ENCODE peak calls at places on chromosomes 3 and 15, in nine cellular contexts. One of them, this sample, is unnamed.

GRCh38 chr3:194397757-194398312 is 1.2 kb downstream of the GP5 start:
- DNase-seq in AG04450: no peak
- DNase-seq in fibroblast of mammary gland: no peak
- DNase-seq in BJ: no peak
- DNase-seq in keratinocyte: no peak
- DNase-seq in colonic mucosa: no peak
- DNase-seq in thoracic aorta: no peak
- DNase-seq in fibroblast of the aortic adventitia: no peak
- DNase-seq in GM06990: peak
- DNase-seq in this sample: no peak

GRCh38 chr3:127799476-127800222 is 22.7 kb downstream of the MGLL start:
- DNase-seq in fibroblast of mammary gland: peak
- DNase-seq in AG04450: peak
- DNase-seq in BJ: peak
- DNase-seq in colonic mucosa: no peak
- DNase-seq in keratinocyte: no peak
- DNase-seq in thoracic aorta: no peak
- DNase-seq in fibroblast of the aortic adventitia: peak
- DNase-seq in GM06990: no peak
- DNase-seq in this sample: no peak

GRCh38 chr3:106759686-106760085 is 617.6 kb upstream of the CCDC54 start:
- DNase-seq in AG04450: no peak
- DNase-seq in keratinocyte: no peak
- DNase-seq in fibroblast of mammary gland: peak
- DNase-seq in GM06990: no peak
- DNase-seq in fibroblast of the aortic adventitia: peak
- DNase-seq in colonic mucosa: no peak
- DNase-seq in BJ: no peak
- DNase-seq in thoracic aorta: no peak
- DNase-seq in this sample: no peak

GRCh38 chr3:35932995-35933394 is 293.7 kb downstream of the ARPP21 start:
- DNase-seq in thoracic aorta: no peak
- DNase-seq in AG04450: peak
- DNase-seq in BJ: peak
- DNase-seq in fibroblast of mammary gland: peak
- DNase-seq in keratinocyte: no peak
- DNase-seq in GM06990: no peak
- DNase-seq in fibroblast of the aortic adventitia: peak
- DNase-seq in colonic mucosa: no peak
- DNase-seq in this sample: peak

GRCh38 chr3:7682822-7683229 is 818.8 kb upstream of the LMCD1 start:
- DNase-seq in BJ: peak
- DNase-seq in fibroblast of mammary gland: peak
- DNase-seq in thoracic aorta: no peak
- DNase-seq in GM06990: no peak
- DNase-seq in colonic mucosa: no peak
- DNase-seq in fibroblast of the aortic adventitia: peak
- DNase-seq in AG04450: peak
- DNase-seq in keratinocyte: no peak
- DNase-seq in this sample: no peak

GRCh38 chr3:44981220-44981619 is 5.2 kb downstream of the EXOSC7 start:
- DNase-seq in AG04450: no peak
- DNase-seq in thoracic aorta: no peak
- DNase-seq in keratinocyte: peak
- DNase-seq in fibroblast of mammary gland: peak
- DNase-seq in GM06990: no peak
- DNase-seq in BJ: no peak
- DNase-seq in fibroblast of the aortic adventitia: peak
- DNase-seq in colonic mucosa: no peak
- DNase-seq in this sample: no peak

GRCh38 chr3:194344012-194344411 is 7.1 kb downstream of the CPN2 start:
- DNase-seq in GM06990: no peak
- DNase-seq in fibroblast of the aortic adventitia: peak
- DNase-seq in AG04450: no peak
- DNase-seq in BJ: no peak
- DNase-seq in fibroblast of mammary gland: peak
- DNase-seq in colonic mucosa: peak
- DNase-seq in thoracic aorta: no peak
- DNase-seq in keratinocyte: no peak
- DNase-seq in this sample: no peak

GRCh38 chr3:122111974-122112373 is 56.8 kb downstream of the CD86 start:
- DNase-seq in thoracic aorta: no peak
- DNase-seq in AG04450: no peak
- DNase-seq in colonic mucosa: no peak
- DNase-seq in keratinocyte: no peak
- DNase-seq in fibroblast of the aortic adventitia: no peak
- DNase-seq in fibroblast of mammary gland: no peak
- DNase-seq in BJ: no peak
- DNase-seq in GM06990: no peak
- DNase-seq in this sample: no peak

GRCh38 chr3:193732391-193732790 is 139.4 kb downstream of the OPA1 start:
- DNase-seq in BJ: peak
- DNase-seq in thoracic aorta: no peak
- DNase-seq in GM06990: no peak
- DNase-seq in colonic mucosa: no peak
- DNase-seq in AG04450: peak
- DNase-seq in keratinocyte: no peak
- DNase-seq in fibroblast of the aortic adventitia: peak
- DNase-seq in fibroblast of mammary gland: peak
- DNase-seq in this sample: no peak

GRCh38 chr15:82553846-82554245 is 13.6 kb upstream of the RPS17 start:
- DNase-seq in AG04450: no peak
- DNase-seq in GM06990: no peak
- DNase-seq in fibroblast of the aortic adventitia: no peak
- DNase-seq in thoracic aorta: no peak
- DNase-seq in BJ: no peak
- DNase-seq in keratinocyte: no peak
- DNase-seq in colonic mucosa: no peak
- DNase-seq in fibroblast of mammary gland: no peak
- DNase-seq in this sample: no peak

GRCh38 chr15:72176743-72177142 is 20.8 kb downstream of the GRAMD2A start:
- DNase-seq in keratinocyte: no peak
- DNase-seq in thoracic aorta: no peak
- DNase-seq in colonic mucosa: no peak
- DNase-seq in GM06990: no peak
- DNase-seq in fibroblast of the aortic adventitia: no peak
- DNase-seq in AG04450: no peak
- DNase-seq in BJ: no peak
- DNase-seq in fibroblast of mammary gland: no peak
- DNase-seq in this sample: no peak

DNA sequence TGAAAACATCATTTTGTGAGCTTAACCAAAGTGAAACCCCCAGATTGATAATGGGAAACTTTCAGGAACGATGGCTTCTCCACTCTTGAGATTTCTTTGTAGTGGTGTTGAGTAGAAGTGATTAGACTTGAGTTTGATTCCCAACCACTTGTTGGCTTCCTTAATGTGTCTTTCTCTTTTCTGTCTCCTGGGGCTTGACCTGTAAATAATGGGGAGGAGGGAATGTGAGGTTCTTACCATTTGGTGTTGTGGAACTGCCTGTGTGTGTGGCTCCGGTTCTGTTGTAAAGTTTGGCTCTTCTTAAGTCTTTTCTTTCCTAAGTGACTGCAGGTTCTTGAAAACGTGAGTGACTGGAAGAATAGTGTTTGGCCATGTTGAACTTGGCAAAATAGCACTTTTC is 2.7 kb downstream of the CDV3 start:
- DNase-seq in fibroblast of the aortic adventitia: peak
- DNase-seq in thoracic aorta: no peak
- DNase-seq in GM06990: no peak
- DNase-seq in BJ: no peak
- DNase-seq in colonic mucosa: no peak
- DNase-seq in keratinocyte: no peak
- DNase-seq in fibroblast of mammary gland: no peak
- DNase-seq in AG04450: no peak
- DNase-seq in this sample: no peak
- H3K4me3 ChIP-seq in fibroblast of the aortic adventitia: peak
- H3K4me3 ChIP-seq in thoracic aorta: peak
- H3K4me3 ChIP-seq in GM06990: peak
- H3K4me3 ChIP-seq in BJ: peak
- H3K4me3 ChIP-seq in colonic mucosa: peak
- H3K4me3 ChIP-seq in keratinocyte: peak
- H3K4me3 ChIP-seq in fibroblast of mammary gland: peak
- H3K4me3 ChIP-seq in AG04450: peak
- H3K4me3 ChIP-seq in this sample: peak

GRCh38 chr3:136819784-136820640 is 1.1 kb downstream of the SLC35G2 start:
- DNase-seq in BJ: no peak
- DNase-seq in keratinocyte: no peak
- DNase-seq in GM06990: peak
- DNase-seq in thoracic aorta: peak
- DNase-seq in fibroblast of the aortic adventitia: peak
- DNase-seq in AG04450: no peak
- DNase-seq in fibroblast of mammary gland: peak
- DNase-seq in colonic mucosa: peak
- DNase-seq in this sample: no peak

GRCh38 chr3:136817448-136817847 is 1.5 kb upstream of the SLC35G2 start:
- DNase-seq in thoracic aorta: no peak
- DNase-seq in fibroblast of the aortic adventitia: peak
- DNase-seq in BJ: no peak
- DNase-seq in fibroblast of mammary gland: peak
- DNase-seq in keratinocyte: no peak
- DNase-seq in AG04450: no peak
- DNase-seq in colonic mucosa: no peak
- DNase-seq in GM06990: no peak
- DNase-seq in this sample: no peak

GRCh38 chr3:136818191-136818850 is 605 bp upstream of the SLC35G2 start:
- DNase-seq in colonic mucosa: no peak
- DNase-seq in BJ: no peak
- DNase-seq in GM06990: peak
- DNase-seq in keratinocyte: no peak
- DNase-seq in fibroblast of the aortic adventitia: peak
- DNase-seq in AG04450: peak
- DNase-seq in thoracic aorta: peak
- DNase-seq in fibroblast of mammary gland: peak
- DNase-seq in this sample: peak

DNA sequence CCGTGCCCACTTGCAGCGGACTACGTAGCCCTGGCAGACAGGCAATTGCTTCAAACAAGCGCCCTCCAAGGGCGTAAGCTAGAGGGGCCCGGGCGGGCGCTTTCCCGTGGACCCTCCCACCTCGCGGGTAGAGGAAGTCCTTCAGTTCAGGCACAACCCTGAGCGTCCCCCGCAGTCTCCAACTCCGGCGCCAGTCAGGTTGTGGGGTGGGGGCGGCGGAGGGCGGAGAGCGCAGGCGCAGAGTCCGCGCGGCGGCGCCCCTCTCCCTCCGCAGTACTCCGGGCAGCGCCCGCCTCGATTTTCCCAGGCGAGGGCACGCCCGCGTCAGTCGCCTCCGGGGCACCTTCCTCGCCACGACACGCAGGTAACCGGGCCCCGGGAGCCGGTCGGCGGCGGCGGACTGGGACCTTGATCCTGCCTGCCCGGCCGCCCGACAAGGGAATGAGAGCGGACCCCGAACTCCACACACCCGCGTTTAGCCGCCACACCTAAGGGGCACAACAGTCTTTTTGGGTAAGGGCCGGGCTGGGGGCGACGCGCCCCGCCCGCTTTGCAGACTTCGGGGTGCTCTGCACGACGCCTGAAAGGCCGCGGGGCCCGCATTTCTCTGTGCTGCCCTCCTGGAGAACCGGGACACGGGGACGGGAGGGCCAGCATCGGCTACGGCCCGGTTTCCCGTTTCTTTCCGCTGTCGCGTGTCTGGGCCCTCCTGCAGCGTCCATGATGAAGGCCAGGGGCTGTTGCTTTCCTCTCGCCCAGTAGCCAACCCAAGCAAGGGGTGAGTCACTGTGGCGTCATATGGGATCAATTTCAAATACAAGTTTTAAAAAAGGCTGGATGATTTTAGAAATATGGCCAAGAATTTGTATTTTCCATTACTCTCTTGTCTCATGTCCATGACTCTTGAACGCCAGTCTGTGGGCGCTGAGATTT is at the start of gene SLC35G2:
- DNase-seq in AG04450: no peak
- DNase-seq in BJ: no peak
- DNase-seq in colonic mucosa: peak
- DNase-seq in fibroblast of the aortic adventitia: peak
- DNase-seq in fibroblast of mammary gland: peak
- DNase-seq in keratinocyte: no peak
- DNase-seq in GM06990: peak
- DNase-seq in thoracic aorta: peak
- DNase-seq in this sample: no peak
- TF ChIP-seq CTCF in AG04450: no peak
- TF ChIP-seq CTCF in BJ: peak
- TF ChIP-seq CTCF in colonic mucosa: no peak
- TF ChIP-seq CTCF in fibroblast of the aortic adventitia: no peak
- TF ChIP-seq CTCF in fibroblast of mammary gland: no peak
- TF ChIP-seq CTCF in keratinocyte: no peak
- TF ChIP-seq CTCF in GM06990: no peak
- TF ChIP-seq CTCF in thoracic aorta: no peak
- TF ChIP-seq CTCF in this sample: no peak

DNA sequence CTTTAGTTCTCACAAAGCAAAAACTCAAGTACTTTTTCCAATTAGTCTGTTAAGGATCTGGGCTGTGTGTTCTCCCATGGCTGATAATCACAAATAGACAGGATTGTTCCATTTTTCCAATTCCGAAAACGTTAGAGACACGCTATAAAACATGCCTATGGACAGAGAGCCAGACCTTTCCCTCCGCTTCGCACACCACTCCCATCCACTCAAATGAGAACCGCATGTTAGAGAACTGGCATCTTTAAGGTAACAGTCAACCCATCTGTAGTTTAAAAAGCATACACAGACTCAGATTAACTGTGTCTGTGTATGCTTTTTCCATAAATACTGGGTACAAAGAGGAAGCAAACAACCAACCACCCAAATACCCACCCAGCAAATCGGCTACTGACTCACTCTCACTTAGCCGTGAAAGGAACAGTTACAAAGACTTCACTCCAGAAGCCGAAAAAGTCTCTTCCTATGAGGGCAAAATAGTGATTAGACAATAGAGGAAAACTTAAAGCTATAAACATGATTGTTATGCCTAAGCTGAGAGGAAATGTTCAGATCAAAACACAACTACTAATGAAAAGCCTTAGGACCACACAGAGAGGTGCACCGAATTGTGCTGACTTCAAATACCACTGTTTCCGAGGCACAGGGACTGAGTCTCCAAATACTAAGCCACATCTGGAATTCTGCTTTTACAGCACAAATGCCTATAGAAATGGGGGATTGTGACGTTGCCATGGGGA is 36.1 kb downstream of the IL17RD start:
- DNase-seq in fibroblast of mammary gland: peak
- DNase-seq in colonic mucosa: no peak
- DNase-seq in fibroblast of the aortic adventitia: peak
- DNase-seq in BJ: no peak
- DNase-seq in thoracic aorta: no peak
- DNase-seq in GM06990: no peak
- DNase-seq in keratinocyte: no peak
- DNase-seq in AG04450: no peak
- DNase-seq in this sample: no peak
- H3K4me3 ChIP-seq in fibroblast of mammary gland: no peak
- H3K4me3 ChIP-seq in colonic mucosa: no peak
- H3K4me3 ChIP-seq in fibroblast of the aortic adventitia: peak
- H3K4me3 ChIP-seq in BJ: no peak
- H3K4me3 ChIP-seq in thoracic aorta: no peak
- H3K4me3 ChIP-seq in GM06990: no peak
- H3K4me3 ChIP-seq in keratinocyte: no peak
- H3K4me3 ChIP-seq in AG04450: no peak
- H3K4me3 ChIP-seq in this sample: peak

DNA sequence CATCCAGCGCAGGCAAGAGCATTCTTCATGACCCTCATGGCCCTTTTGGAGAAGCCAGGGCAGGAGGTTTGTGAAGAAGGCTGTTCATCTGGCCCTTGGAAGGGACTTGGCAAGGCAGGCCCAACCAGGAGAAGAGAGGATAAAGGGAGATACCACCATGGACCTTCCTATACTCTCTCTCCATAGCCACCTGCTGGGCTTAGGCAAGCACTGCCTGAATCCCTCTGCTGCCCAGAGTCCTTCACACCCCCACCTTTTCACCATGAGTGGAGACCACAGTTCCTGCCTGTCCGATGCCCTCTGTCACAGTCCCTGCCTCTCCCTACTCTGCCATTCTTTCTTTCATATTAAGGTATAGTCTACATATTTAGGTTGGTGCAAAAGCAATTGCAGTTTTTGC is 10.6 kb upstream of the SFMBT1 start:
- DNase-seq in BJ: no peak
- DNase-seq in colonic mucosa: no peak
- DNase-seq in fibroblast of mammary gland: no peak
- DNase-seq in fibroblast of the aortic adventitia: no peak
- DNase-seq in AG04450: no peak
- DNase-seq in keratinocyte: no peak
- DNase-seq in thoracic aorta: no peak
- DNase-seq in GM06990: no peak
- DNase-seq in this sample: no peak
- TF ChIP-seq CTCF in BJ: peak
- TF ChIP-seq CTCF in colonic mucosa: no peak
- TF ChIP-seq CTCF in fibroblast of mammary gland: peak
- TF ChIP-seq CTCF in fibroblast of the aortic adventitia: peak
- TF ChIP-seq CTCF in AG04450: peak
- TF ChIP-seq CTCF in keratinocyte: peak
- TF ChIP-seq CTCF in thoracic aorta: no peak
- TF ChIP-seq CTCF in GM06990: peak
- TF ChIP-seq CTCF in this sample: peak